ENCODE peak calls at places on chromosomes 2 and 18, in ten cellular contexts. C is fibroblast of lung, K is M059J, W is GM04503, S is caudate nucleus, Q is mucosa of gallbladder, N is fibroblast of the aortic adventitia, M is epithelial cell of esophagus, B is PC-3, F is uterus. O is an unnamed sample.

GRCh38 chr2:65024149-65024829 is 31.9 kb upstream of the CEP68 start:
- DNase-seq in C (peak), K (peak), W (peak), S (no peak), Q (no peak), N (peak), M (peak), B (no peak), F (no peak), O (peak)

GRCh38 chr18:47790036-47790435 is 140.4 kb downstream of the SMAD2 start:
- DNase-seq in C (no peak), K (no peak), W (no peak), S (no peak), Q (no peak), N (no peak), M (no peak), B (no peak), F (no peak), O (no peak)

GRCh38 chr2:43186679-43187374 is 39.6 kb downstream of the ZFP36L2 start:
- DNase-seq in C (no peak), K (no peak), W (no peak), S (no peak), Q (no peak), N (no peak), M (no peak), B (no peak), F (peak), O (no peak)

GRCh38 chr2:171086352-171087290 is 74.1 kb downstream of the TLK1 start:
- DNase-seq in C (peak), K (peak), W (peak), S (no peak), Q (peak), N (peak), M (peak), B (peak), F (peak), O (peak)

GRCh38 chr18:56748698-56749268 is 97.6 kb downstream of the WDR7 start:
- DNase-seq in C (peak), K (peak), W (no peak), S (no peak), Q (no peak), N (peak), M (peak), B (peak), F (no peak), O (peak)

GRCh38 chr2:72630767-72631166 is 195.1 kb downstream of the EXOC6B start:
- DNase-seq in C (no peak), K (peak), W (peak), S (no peak), Q (no peak), N (peak), M (peak), B (peak), F (no peak), O (peak)

GRCh38 chr2:67848551-67848950 is 214.3 kb downstream of the C1D start:
- DNase-seq in C (no peak), K (no peak), W (no peak), S (no peak), Q (no peak), N (no peak), M (no peak), B (no peak), F (no peak), O (no peak)

GRCh38 chr2:109402180-109402579 is 211.6 kb downstream of the SEPTIN10 start:
- DNase-seq in C (peak), K (peak), W (no peak), S (no peak), Q (no peak), N (no peak), M (no peak), B (no peak), F (no peak), O (no peak)

GRCh38 chr2:165274698-165275097 is 35.5 kb downstream of the SCN2A start:
- DNase-seq in C (peak), K (no peak), W (no peak), S (no peak), Q (no peak), N (peak), M (no peak), B (no peak), F (peak), O (no peak)

GRCh38 chr2:134411828-134412638 is 158.2 kb downstream of the MGAT5 start:
- DNase-seq in C (peak), K (peak), W (no peak), S (peak), Q (peak), N (peak), M (peak), B (peak), F (peak), O (peak)

GRCh38 chr2:37768491-37768925 is 97.1 kb upstream of the CDC42EP3 start:
- DNase-seq in C (peak), K (peak), W (peak), S (no peak), Q (peak), N (peak), M (peak), B (peak), F (peak), O (peak)

GRCh38 chr2:101255501-101255900 is 2.8 kb downstream of the CNOT11 start:
- DNase-seq in C (peak), K (no peak), W (no peak), S (no peak), Q (no peak), N (peak), M (peak), B (peak), F (no peak), O (no peak)